ENCODE peak calls at places on chromosomes 13 and 19, in four cellular contexts. A, C, O and M are unnamed samples.
A peak's percentile ranks its signal among the peaks of the same experiment; 100 is the strongest.

GRCh38 chr13:112686987-112687386 is 2.9 kb upstream of the ATP11A start:
- DNase-seq in A (no peak), C (no peak), O (no peak), M (no peak)

GRCh38 chr19:51501594-51502263 is at the start of gene SIGLEC12:
- DNase-seq in A (peak; percentile 59), C (no peak), O (peak; percentile 78), M (no peak)

GRCh38 chr19:58538257-58539168 is 5.4 kb upstream of the TRIM28 start:
- DNase-seq in A (no peak), O (no peak), C (no peak), M (no peak)

GRCh38 chr13:111396457-111396856 is 76.0 kb downstream of the TEX29 start:
- DNase-seq in C (peak; percentile 3), O (no peak), A (peak; percentile 27), M (no peak)

GRCh38 chr13:59643239-59643865 is 520.4 kb downstream of the DIAPH3 start:
- DNase-seq in C (no peak), O (no peak), A (no peak), M (no peak)

GRCh38 chr13:50871405-50871804 is 27.9 kb upstream of the DLEU7 start:
- DNase-seq in C (no peak), A (no peak), O (no peak), M (no peak)

GRCh38 chr13:21973437-21974125 is 302.7 kb downstream of the FGF9 start:
- DNase-seq in O (no peak), A (no peak), C (no peak), M (no peak)

GRCh38 chr19:52910648-52911047 is 12.6 kb downstream of the ZNF888 start:
- DNase-seq in A (no peak), O (no peak), C (no peak), M (no peak)

GRCh38 chr19:29952127-29952526 is 10.1 kb downstream of the URI1 start:
- DNase-seq in C (no peak), O (no peak), A (no peak), M (no peak)

GRCh38 chr19:6761053-6761676 is 6.1 kb downstream of the SH2D3A start:
- DNase-seq in A (no peak), C (no peak), O (no peak), M (no peak)

GRCh38 chr19:28612275-28612769 is 600.6 kb downstream of the UQCRFS1 start:
- DNase-seq in A (no peak), C (no peak), O (no peak), M (no peak)

GRCh38 chr19:48403606-48404005 is 10.1 kb downstream of the GRIN2D start:
- DNase-seq in C (no peak), A (no peak), O (no peak), M (peak; percentile 46)

GRCh38 chr13:33612641-33613638 is 205.0 kb upstream of the RFC3 start:
- DNase-seq in O (no peak), C (no peak), A (no peak), M (no peak)

GRCh38 chr19:54530866-54531265 is 28.2 kb downstream of the LAIR2 start:
- DNase-seq in A (no peak), C (no peak), O (no peak), M (no peak)

GRCh38 chr19:47111081-47111589 is 2.4 kb downstream of the ZC3H4 start:
- DNase-seq in A (no peak), C (peak; percentile 60), O (peak; percentile 44), M (peak; percentile 27)

GRCh38 chr13:75489502-75490263 is 7.7 kb upstream of the TBC1D4 start:
- DNase-seq in A (peak; percentile 55), C (no peak), O (peak; percentile 57), M (no peak)

GRCh38 chr19:42216653-42217521 is 590 bp downstream of the DEDD2 start:
- DNase-seq in A (peak; percentile 63), C (peak; percentile 74), O (peak; percentile 65), M (peak; percentile 16)

GRCh38 chr13:101408154-101408553 is 8.2 kb downstream of the NALCN start:
- DNase-seq in A (no peak), C (no peak), O (no peak), M (no peak)

GRCh38 chr13:45537506-45537905 is 72.8 kb downstream of the COG3 start:
- DNase-seq in A (no peak), C (no peak), O (no peak), M (no peak)

GRCh38 chr13:85521586-85521985 is 277.6 kb downstream of the SLITRK6 start:
- DNase-seq in C (no peak), O (no peak), A (no peak), M (no peak)

GRCh38 chr19:15062036-15062435 is 12.8 kb downstream of the CASP14 start:
- DNase-seq in A (no peak), O (no peak), C (no peak), M (no peak)

GRCh38 chr19:30131722-30132291 is 189.8 kb downstream of the URI1 start:
- DNase-seq in C (peak; percentile 28), A (no peak), O (no peak), M (no peak)

GRCh38 chr13:25097426-25097825 is 1.5 kb downstream of the PABPC3 start:
- DNase-seq in C (no peak), O (no peak), A (no peak), M (no peak)

GRCh38 chr13:44434441-44435141 is 61.0 kb downstream of the SERP2 start:
- DNase-seq in C (peak; percentile 50), A (no peak), O (no peak), M (no peak)

GRCh38 chr13:98393873-98394272 is 183.0 kb downstream of the STK24 start:
- DNase-seq in O (no peak), C (no peak), A (no peak), M (no peak)

GRCh38 chr13:66887088-66887487 is 343.0 kb downstream of the PCDH9 start:
- DNase-seq in C (no peak), A (no peak), O (no peak), M (no peak)
- H3K27ac ChIP-seq in C (no peak overlapping the region), A (no peak overlapping the region), O (no peak overlapping the region), M (no peak overlapping the region)

GRCh38 chr13:73997964-73998363 is 136.2 kb downstream of the KLF12 start:
- DNase-seq in O (no peak), A (no peak), C (no peak), M (no peak)
- H3K27ac ChIP-seq in O (no peak overlapping the region), A (no peak overlapping the region), C (no peak overlapping the region), M (no peak overlapping the region)

DNA sequence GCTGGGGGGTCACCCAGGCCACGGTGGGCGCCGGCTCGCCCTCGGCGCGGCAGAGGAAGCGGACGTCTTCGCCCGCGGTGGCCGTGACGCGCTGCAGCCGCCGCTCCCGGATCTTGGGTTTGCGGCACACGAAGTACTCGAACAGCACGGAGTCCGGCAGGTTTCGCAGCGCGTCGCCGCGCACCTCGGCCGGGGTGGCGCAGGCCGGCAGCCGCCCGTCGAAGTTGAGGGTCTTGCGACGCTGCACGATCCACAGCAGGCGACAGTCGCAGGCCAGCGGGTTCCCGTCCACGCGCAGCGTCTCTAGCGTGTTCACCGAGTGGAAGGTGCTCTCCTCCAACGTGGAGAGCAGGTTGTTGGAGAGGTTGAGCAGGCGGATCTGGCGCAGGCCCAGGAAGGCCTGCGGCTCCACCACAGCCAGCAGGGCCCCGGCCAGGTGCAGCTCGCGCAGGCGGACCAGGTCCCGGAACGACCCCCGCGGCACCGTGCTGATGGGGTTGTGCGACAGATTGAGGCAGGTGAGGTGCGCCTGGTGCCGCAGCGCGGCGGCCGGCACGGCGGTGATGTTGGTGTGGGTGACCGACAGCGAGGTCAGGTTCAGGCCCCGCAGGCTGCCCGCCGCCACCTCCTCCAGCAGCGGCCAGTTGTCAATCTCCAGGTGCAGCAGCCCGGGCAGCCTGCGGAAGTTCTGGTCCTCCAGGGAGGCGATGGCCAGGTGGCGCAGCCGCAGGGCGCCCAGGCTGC is 8.6 kb upstream of the PEAK3 start:
- DNase-seq in O (no peak), A (no peak), C (no peak), M (no peak)
- H3K27ac ChIP-seq in O (peak overlapping the region; percentile 26), A (no peak overlapping the region), C (no peak overlapping the region), M (no peak overlapping the region)

DNA sequence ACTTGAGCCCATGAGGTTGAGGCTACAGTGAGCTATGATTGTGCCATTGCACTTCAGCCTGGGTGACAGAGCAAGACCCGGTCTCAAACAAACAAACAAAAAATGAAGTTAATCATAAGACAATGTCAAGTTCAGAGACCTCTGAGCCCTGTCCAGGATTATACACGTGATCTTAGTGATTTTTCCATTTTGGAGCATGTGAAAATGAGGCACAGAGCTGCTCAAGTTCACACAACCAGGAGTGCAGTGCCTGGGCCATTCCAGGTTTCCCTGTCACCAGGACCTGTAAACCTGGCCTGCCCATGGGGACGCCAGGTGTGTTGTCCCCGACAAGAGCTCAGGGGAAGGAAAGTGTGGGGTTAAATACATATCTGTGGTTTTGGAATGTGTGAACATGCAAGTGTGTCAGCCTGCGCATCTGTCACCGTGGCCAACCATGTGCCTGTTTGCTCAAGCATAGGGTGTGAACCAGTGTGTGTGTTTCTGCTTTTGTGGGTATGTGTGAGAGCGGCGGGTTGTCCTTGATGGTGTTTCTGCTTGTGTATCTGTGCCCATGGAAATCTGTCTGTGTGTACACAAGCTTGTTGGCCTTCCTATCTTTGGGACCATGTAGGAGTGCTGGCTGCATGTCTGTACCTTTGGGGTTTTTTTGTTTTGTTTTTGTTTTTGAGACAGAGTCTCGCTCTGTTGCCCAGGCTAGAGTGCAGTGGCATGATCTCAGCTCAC is 1.5 kb upstream of the FXYD1 start:
- DNase-seq in A (peak; percentile 86), O (no peak), C (no peak), M (no peak)
- H3K27ac ChIP-seq in A (peak overlapping the region; percentile 86), O (no peak overlapping the region), C (no peak overlapping the region), M (no peak overlapping the region)

DNA sequence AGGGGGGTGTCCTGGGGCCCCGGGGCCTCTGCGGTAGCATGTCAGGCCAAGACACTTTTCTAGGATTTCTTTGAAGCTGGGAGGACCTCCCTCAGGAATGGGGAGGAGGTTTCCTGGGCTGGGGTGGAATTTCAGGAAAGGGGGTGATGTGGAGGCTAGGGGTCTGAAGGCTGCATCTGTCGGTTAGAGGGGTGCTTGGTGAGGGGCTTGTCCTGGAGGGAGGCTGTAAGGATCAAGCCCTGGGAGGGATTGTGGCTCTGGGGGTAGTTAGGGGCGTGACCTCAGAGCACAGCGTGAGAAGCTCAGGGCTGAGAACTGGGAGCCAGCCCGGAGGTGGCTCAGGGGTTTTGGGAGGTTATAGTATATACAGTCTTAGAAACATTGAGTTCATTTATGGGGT is 1.6 kb downstream of the RRAS start:
- DNase-seq in C (no peak), O (no peak), A (no peak), M (no peak)
- H3K27ac ChIP-seq in C (peak overlapping the region; percentile 42), O (peak overlapping the region; percentile 94), A (peak overlapping the region; percentile 48), M (no peak overlapping the region)

DNA sequence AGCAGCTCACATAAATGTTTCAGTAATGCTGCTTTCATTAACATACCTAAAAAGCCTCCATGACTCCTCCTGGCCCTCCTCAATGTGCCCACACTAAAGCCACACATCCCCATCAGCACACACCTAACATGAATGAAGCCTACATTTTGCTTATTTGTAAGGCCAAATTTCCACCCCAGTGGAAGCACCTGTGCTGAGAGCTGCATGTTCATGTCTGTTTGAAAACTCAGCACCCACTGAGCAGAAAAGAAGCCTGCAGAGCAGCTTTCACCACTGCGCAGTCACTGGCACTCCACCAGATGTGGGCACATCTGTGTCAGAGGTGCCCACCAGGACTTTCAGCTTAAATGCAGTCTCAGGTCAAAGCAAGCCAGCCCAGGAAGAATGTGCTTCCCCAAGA is 93.5 kb downstream of the FOXO1 start:
- DNase-seq in O (no peak), A (no peak), C (no peak), M (no peak)
- H3K27ac ChIP-seq in O (no peak overlapping the region), A (no peak overlapping the region), C (peak overlapping the region; percentile 16), M (no peak overlapping the region)